ENCODE peak calls at places on chromosome 18, in eight cellular contexts. One of them, this sample, is unnamed. For H3K4me1 and H3K27me3, the result is how much of the 10 kb centered on the place peaks cover.

GRCh38 chr18:74493689-74494088 is 2.5 kb upstream of the CNDP2 start:
- DNase-seq in body of pancreas: peak
- DNase-seq in transverse colon: peak
- DNase-seq in heart left ventricle: peak
- DNase-seq in ovary: no peak
- DNase-seq in HepG2: peak
- DNase-seq in spleen: no peak
- DNase-seq in astrocyte: peak
- DNase-seq in this sample: peak

GRCh38 chr18:27707201-27707600 is 469.7 kb downstream of the CDH2 start:
- DNase-seq in heart left ventricle: no peak
- DNase-seq in transverse colon: no peak
- DNase-seq in spleen: no peak
- DNase-seq in HepG2: no peak
- DNase-seq in astrocyte: no peak
- DNase-seq in ovary: no peak
- DNase-seq in body of pancreas: no peak
- DNase-seq in this sample: no peak

GRCh38 chr18:48455555-48456478 is 46.6 kb upstream of the ZBTB7C start:
- DNase-seq in spleen: no peak
- DNase-seq in transverse colon: peak
- DNase-seq in heart left ventricle: no peak
- DNase-seq in body of pancreas: no peak
- DNase-seq in ovary: no peak
- DNase-seq in astrocyte: peak
- DNase-seq in HepG2: no peak
- DNase-seq in this sample: peak

GRCh38 chr18:44736664-44737063 is 56.0 kb downstream of the SETBP1 start:
- DNase-seq in heart left ventricle: no peak
- DNase-seq in body of pancreas: no peak
- DNase-seq in HepG2: no peak
- DNase-seq in ovary: no peak
- DNase-seq in spleen: no peak
- DNase-seq in transverse colon: no peak
- DNase-seq in astrocyte: no peak
- DNase-seq in this sample: no peak

GRCh38 chr18:46174317-46175039 is 70.3 kb downstream of the HAUS1 start:
- DNase-seq in ovary: no peak
- DNase-seq in body of pancreas: peak
- DNase-seq in astrocyte: peak
- DNase-seq in transverse colon: peak
- DNase-seq in spleen: no peak
- DNase-seq in HepG2: no peak
- DNase-seq in heart left ventricle: peak
- DNase-seq in this sample: no peak

GRCh38 chr18:24535831-24536230 is 75.4 kb downstream of the HRH4 start:
- DNase-seq in spleen: no peak
- DNase-seq in body of pancreas: no peak
- DNase-seq in heart left ventricle: no peak
- DNase-seq in astrocyte: peak
- DNase-seq in HepG2: no peak
- DNase-seq in ovary: no peak
- DNase-seq in transverse colon: no peak
- DNase-seq in this sample: no peak

GRCh38 chr18:9737814-9738160 is 29.7 kb downstream of the RAB31 start:
- DNase-seq in transverse colon: no peak
- DNase-seq in heart left ventricle: no peak
- DNase-seq in ovary: no peak
- DNase-seq in spleen: peak
- DNase-seq in body of pancreas: peak
- DNase-seq in HepG2: no peak
- DNase-seq in astrocyte: no peak
- DNase-seq in this sample: no peak

GRCh38 chr18:30376515-30376914 is 666.0 kb downstream of the DSC3 start:
- DNase-seq in transverse colon: no peak
- DNase-seq in spleen: no peak
- DNase-seq in body of pancreas: no peak
- DNase-seq in HepG2: peak
- DNase-seq in astrocyte: no peak
- DNase-seq in ovary: no peak
- DNase-seq in heart left ventricle: no peak
- DNase-seq in this sample: no peak

GRCh38 chr18:8721094-8721669 is 15.8 kb downstream of the MTCL1 start:
- DNase-seq in transverse colon: no peak
- DNase-seq in heart left ventricle: no peak
- DNase-seq in HepG2: no peak
- DNase-seq in body of pancreas: no peak
- DNase-seq in spleen: no peak
- DNase-seq in ovary: no peak
- DNase-seq in astrocyte: no peak
- DNase-seq in this sample: no peak

GRCh38 chr18:39591647-39592046 is 2026.0 kb upstream of the CELF4 start:
- DNase-seq in ovary: no peak
- DNase-seq in heart left ventricle: no peak
- DNase-seq in spleen: no peak
- DNase-seq in HepG2: no peak
- DNase-seq in body of pancreas: no peak
- DNase-seq in transverse colon: no peak
- DNase-seq in astrocyte: no peak
- DNase-seq in this sample: no peak

GRCh38 chr18:47263828-47264314 is 12.4 kb upstream of the SKOR2 start:
- DNase-seq in spleen: no peak
- DNase-seq in ovary: no peak
- DNase-seq in body of pancreas: no peak
- DNase-seq in HepG2: no peak
- DNase-seq in astrocyte: no peak
- DNase-seq in transverse colon: no peak
- DNase-seq in heart left ventricle: no peak
- DNase-seq in this sample: no peak

GRCh38 chr18:6022089-6022444 is 126.7 kb upstream of the TMEM200C start:
- DNase-seq in spleen: no peak
- DNase-seq in body of pancreas: no peak
- DNase-seq in HepG2: no peak
- DNase-seq in ovary: no peak
- DNase-seq in astrocyte: peak
- DNase-seq in heart left ventricle: no peak
- DNase-seq in transverse colon: no peak
- DNase-seq in this sample: no peak

GRCh38 chr18:79395761-79396404 is at the start of gene NFATC1:
- DNase-seq in astrocyte: peak
- DNase-seq in heart left ventricle: peak
- DNase-seq in spleen: peak
- DNase-seq in ovary: peak
- DNase-seq in body of pancreas: peak
- DNase-seq in transverse colon: peak
- DNase-seq in HepG2: no peak
- DNase-seq in this sample: peak

GRCh38 chr18:46155652-46156051 is 51.5 kb downstream of the HAUS1 start:
- DNase-seq in spleen: no peak
- DNase-seq in heart left ventricle: no peak
- DNase-seq in ovary: no peak
- DNase-seq in HepG2: no peak
- DNase-seq in astrocyte: peak
- DNase-seq in transverse colon: no peak
- DNase-seq in body of pancreas: no peak
- DNase-seq in this sample: peak

GRCh38 chr18:31965331-31965970 is 22.5 kb upstream of the TRAPPC8 start:
- DNase-seq in body of pancreas: no peak
- DNase-seq in heart left ventricle: no peak
- DNase-seq in astrocyte: no peak
- DNase-seq in HepG2: no peak
- DNase-seq in transverse colon: no peak
- DNase-seq in spleen: no peak
- DNase-seq in ovary: no peak
- DNase-seq in this sample: no peak

DNA sequence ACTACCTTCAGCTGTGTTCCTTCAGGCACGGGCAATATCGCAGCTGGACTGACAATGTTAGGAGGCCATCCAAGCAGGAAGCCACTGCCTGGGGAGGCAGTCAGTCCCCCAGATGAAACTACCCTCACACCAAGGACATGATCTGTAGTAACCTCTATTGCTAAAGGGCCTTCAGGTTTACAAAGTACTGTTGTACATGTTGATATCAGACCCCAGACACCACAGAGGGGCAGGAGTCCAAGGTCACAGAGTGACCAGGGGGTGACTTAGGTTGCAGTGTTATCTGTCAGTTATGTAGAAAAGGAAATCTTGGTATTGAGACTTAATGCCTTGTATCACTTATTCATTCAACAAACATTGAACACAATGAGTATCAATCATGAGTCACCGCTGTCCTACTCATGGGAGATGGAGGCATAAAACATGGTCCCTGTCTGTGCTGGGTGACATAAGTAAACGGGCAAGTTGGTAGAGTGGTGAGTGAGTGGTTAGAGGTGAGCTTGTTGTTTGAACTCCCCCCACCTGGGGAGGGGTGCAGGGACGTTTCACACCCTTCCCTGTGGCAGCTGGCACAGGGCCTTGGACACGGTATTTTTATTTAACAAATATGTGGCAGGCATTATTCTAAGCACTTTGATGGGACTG is 7.1 kb downstream of the CABLES1 start:
- DNase-seq in ovary: no peak
- DNase-seq in transverse colon: no peak
- DNase-seq in spleen: no peak
- DNase-seq in astrocyte: no peak
- DNase-seq in HepG2: peak
- DNase-seq in heart left ventricle: no peak
- DNase-seq in body of pancreas: no peak
- DNase-seq in this sample: no peak
- H3K4me1 ChIP-seq in ovary: under half
- H3K4me1 ChIP-seq in transverse colon: under half
- H3K4me1 ChIP-seq in spleen: under half
- H3K4me1 ChIP-seq in astrocyte: under half
- H3K4me1 ChIP-seq in HepG2: half or more
- H3K4me1 ChIP-seq in heart left ventricle: under half
- H3K4me1 ChIP-seq in body of pancreas: under half
- H3K4me1 ChIP-seq in this sample: under half

GRCh38 chr18:36296591-36297418 is 708 bp upstream of the FHOD3 start:
- DNase-seq in astrocyte: peak
- DNase-seq in spleen: no peak
- DNase-seq in transverse colon: peak
- DNase-seq in HepG2: peak
- DNase-seq in body of pancreas: peak
- DNase-seq in heart left ventricle: peak
- DNase-seq in ovary: peak
- DNase-seq in this sample: no peak

GRCh38 chr18:36300211-36300610 is 2.7 kb downstream of the FHOD3 start:
- DNase-seq in heart left ventricle: no peak
- DNase-seq in astrocyte: no peak
- DNase-seq in ovary: no peak
- DNase-seq in transverse colon: no peak
- DNase-seq in HepG2: no peak
- DNase-seq in spleen: no peak
- DNase-seq in body of pancreas: no peak
- DNase-seq in this sample: no peak

GRCh38 chr18:36297419-36298112 is at the start of gene FHOD3:
- DNase-seq in body of pancreas: peak
- DNase-seq in ovary: peak
- DNase-seq in HepG2: no peak
- DNase-seq in astrocyte: peak
- DNase-seq in heart left ventricle: peak
- DNase-seq in spleen: no peak
- DNase-seq in transverse colon: peak
- DNase-seq in this sample: no peak

GRCh38 chr18:36298113-36298701 is 694 bp downstream of the FHOD3 start:
- DNase-seq in transverse colon: no peak
- DNase-seq in HepG2: no peak
- DNase-seq in body of pancreas: no peak
- DNase-seq in ovary: peak
- DNase-seq in spleen: peak
- DNase-seq in astrocyte: no peak
- DNase-seq in heart left ventricle: no peak
- DNase-seq in this sample: no peak

DNA sequence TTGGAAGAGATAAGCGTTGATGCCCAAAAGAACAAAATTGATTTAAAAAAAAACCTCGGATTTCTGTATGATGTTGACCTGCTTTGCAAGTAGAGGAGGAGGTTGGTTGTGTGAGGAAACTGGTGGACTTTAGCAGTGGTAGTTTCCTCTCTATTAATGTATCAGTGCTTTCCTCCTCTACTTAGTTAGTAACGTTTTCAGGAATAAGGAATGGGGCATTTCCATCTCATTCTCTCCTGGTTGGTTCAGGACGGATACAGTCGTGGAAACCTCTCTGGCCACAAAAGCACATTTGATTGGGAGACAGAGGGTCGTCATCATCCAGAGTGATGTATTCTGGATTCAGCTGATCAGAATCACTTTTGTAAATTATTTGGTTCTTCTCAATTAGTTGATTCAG is 1.5 kb downstream of the FHOD3 start:
- DNase-seq in HepG2: no peak
- DNase-seq in spleen: no peak
- DNase-seq in heart left ventricle: no peak
- DNase-seq in ovary: no peak
- DNase-seq in transverse colon: no peak
- DNase-seq in astrocyte: no peak
- DNase-seq in body of pancreas: no peak
- DNase-seq in this sample: no peak
- H3K27me3 ChIP-seq in HepG2: half or more
- H3K27me3 ChIP-seq in spleen: under half
- H3K27me3 ChIP-seq in heart left ventricle: under half
- H3K27me3 ChIP-seq in ovary: under half
- H3K27me3 ChIP-seq in transverse colon: half or more
- H3K27me3 ChIP-seq in astrocyte: under half
- H3K27me3 ChIP-seq in body of pancreas: under half
- H3K27me3 ChIP-seq in this sample: under half

GRCh38 chr18:77478619-77479018 is 229.0 kb downstream of the GALR1 start:
- DNase-seq in heart left ventricle: peak
- DNase-seq in transverse colon: peak
- DNase-seq in spleen: no peak
- DNase-seq in HepG2: peak
- DNase-seq in astrocyte: no peak
- DNase-seq in body of pancreas: peak
- DNase-seq in ovary: no peak
- DNase-seq in this sample: no peak
- TF ChIP-seq CTCF in heart left ventricle: no peak
- TF ChIP-seq CTCF in transverse colon: peak
- TF ChIP-seq CTCF in spleen: peak
- TF ChIP-seq CTCF in HepG2: peak
- TF ChIP-seq CTCF in astrocyte: no peak
- TF ChIP-seq CTCF in body of pancreas: peak
- TF ChIP-seq CTCF in ovary: no peak
- TF ChIP-seq CTCF in this sample: no peak

GRCh38 chr18:54260376-54261072 is 8.8 kb upstream of the POLI start:
- DNase-seq in astrocyte: no peak
- DNase-seq in spleen: no peak
- DNase-seq in body of pancreas: peak
- DNase-seq in transverse colon: no peak
- DNase-seq in HepG2: peak
- DNase-seq in ovary: no peak
- DNase-seq in heart left ventricle: no peak
- DNase-seq in this sample: peak

GRCh38 chr18:54267688-54268087 is 1.6 kb upstream of the POLI start:
- DNase-seq in body of pancreas: no peak
- DNase-seq in heart left ventricle: no peak
- DNase-seq in HepG2: no peak
- DNase-seq in spleen: no peak
- DNase-seq in astrocyte: no peak
- DNase-seq in ovary: no peak
- DNase-seq in transverse colon: no peak
- DNase-seq in this sample: no peak

GRCh38 chr18:54261894-54262293 is 7.4 kb upstream of the POLI start:
- DNase-seq in heart left ventricle: no peak
- DNase-seq in HepG2: no peak
- DNase-seq in ovary: no peak
- DNase-seq in spleen: no peak
- DNase-seq in body of pancreas: no peak
- DNase-seq in astrocyte: no peak
- DNase-seq in transverse colon: peak
- DNase-seq in this sample: no peak

GRCh38 chr18:54263904-54264336 is 5.4 kb upstream of the POLI start:
- DNase-seq in body of pancreas: no peak
- DNase-seq in astrocyte: no peak
- DNase-seq in HepG2: peak
- DNase-seq in transverse colon: no peak
- DNase-seq in spleen: no peak
- DNase-seq in ovary: no peak
- DNase-seq in heart left ventricle: no peak
- DNase-seq in this sample: no peak
- H3K4me1 ChIP-seq in body of pancreas: under half
- H3K4me1 ChIP-seq in astrocyte: under half
- H3K4me1 ChIP-seq in HepG2: under half
- H3K4me1 ChIP-seq in transverse colon: under half
- H3K4me1 ChIP-seq in spleen: under half
- H3K4me1 ChIP-seq in ovary: under half
- H3K4me1 ChIP-seq in heart left ventricle: under half
- H3K4me1 ChIP-seq in this sample: under half